ENCODE peak calls at places on chromosome 4, in ten cellular contexts. F is uterus; A is NCI-H510A treated with DMSO at 0.1 percent for 48 hours; X is CD8-positive, alpha-beta T cell; Z is anterior cingulate cortex; G is aorta; C is dermis microvascular lymphatic vessel endothelial cell; Y is activated naive CD8-positive, alpha-beta T cell treated with anti-CD3 and anti-CD28 coated beads, Interleukin-2, amount 10 ng/mL, durations not matched to agents 7 days and 5 days; O is CD8-positive, alpha-beta memory T cell; W is HFF-Myc. I is an unnamed sample.

GRCh38 chr4:7359302-7360063 is 75.2 kb downstream of the PSAPL1 start:
- DNase-seq in W (no peak), X (no peak), Z (no peak), O (no peak), G (no peak), Y (no peak), C (no peak), A (peak), F (no peak), I (no peak)

GRCh38 chr4:92864176-92864575 is 560.4 kb downstream of the GRID2 start:
- DNase-seq in X (no peak), G (no peak), W (no peak), C (no peak), Y (no peak), F (no peak), A (no peak), O (no peak), Z (no peak), I (no peak)

GRCh38 chr4:47729086-47729763 is 108.6 kb downstream of the CORIN start:
- DNase-seq in F (no peak), Y (no peak), G (no peak), C (no peak), Z (no peak), W (no peak), O (no peak), A (no peak), X (no peak), I (no peak)

GRCh38 chr4:156505341-156505955 is 466.2 kb downstream of the PDGFC start:
- DNase-seq in Z (no peak), C (no peak), W (no peak), Y (no peak), F (no peak), X (no peak), G (no peak), A (no peak), O (no peak), I (no peak)

GRCh38 chr4:152936446-152937279 is 540 bp downstream of the FHDC1 start:
- DNase-seq in C (no peak), G (peak), A (no peak), O (peak), Z (no peak), W (no peak), F (peak), X (no peak), Y (peak), I (no peak)

GRCh38 chr4:47270226-47270888 is 193.1 kb downstream of the COMMD8 start:
- DNase-seq in O (no peak), X (no peak), Y (no peak), F (no peak), Z (no peak), A (no peak), W (no peak), G (no peak), C (no peak), I (no peak)

GRCh38 chr4:73170518-73171198 is 87.9 kb downstream of the ANKRD17 start:
- DNase-seq in A (no peak), Z (no peak), Y (no peak), C (no peak), G (no peak), X (no peak), W (no peak), O (no peak), F (no peak), I (no peak)

GRCh38 chr4:67288964-67289363 is 256.3 kb downstream of the CENPC start:
- DNase-seq in W (no peak), Y (no peak), O (no peak), C (no peak), Z (no peak), X (no peak), F (no peak), G (no peak), A (peak), I (no peak)

GRCh38 chr4:151553874-151554273 is 144.9 kb downstream of the FHIP1A start:
- DNase-seq in G (no peak), F (no peak), W (no peak), O (no peak), Y (no peak), A (peak), Z (no peak), X (no peak), C (no peak), I (no peak)